ENCODE peak calls at places on chromosome 4, in seven cellular contexts. One of them, this sample, is unnamed.
A peak's percentile ranks its signal among the peaks of the same experiment; 100 is the strongest.

GRCh38 chr4:152265149-152265621 is 270.7 kb downstream of the FBXW7 start:
- DNase-seq in RWPE1: peak; percentile 79
- DNase-seq in osteoblast: no peak
- DNase-seq in astrocyte of the spinal cord: peak; percentile 91
- DNase-seq in mucosa of descending colon: no peak
- DNase-seq in GM23338: no peak
- DNase-seq in left lung: no peak
- DNase-seq in this sample: no peak

GRCh38 chr4:188139141-188139540 is at the start of gene TRIML1:
- DNase-seq in left lung: no peak
- DNase-seq in mucosa of descending colon: no peak
- DNase-seq in osteoblast: peak; percentile 69
- DNase-seq in GM23338: no peak
- DNase-seq in astrocyte of the spinal cord: no peak
- DNase-seq in RWPE1: no peak
- DNase-seq in this sample: no peak

GRCh38 chr4:186689476-186689875 is 34.2 kb downstream of the FAT1 start:
- DNase-seq in left lung: no peak
- DNase-seq in mucosa of descending colon: no peak
- DNase-seq in astrocyte of the spinal cord: no peak
- DNase-seq in osteoblast: no peak
- DNase-seq in RWPE1: no peak
- DNase-seq in GM23338: no peak
- DNase-seq in this sample: no peak

GRCh38 chr4:153322791-153323190 is 21.7 kb upstream of the MND1 start:
- DNase-seq in astrocyte of the spinal cord: no peak
- DNase-seq in osteoblast: peak; percentile 61
- DNase-seq in mucosa of descending colon: no peak
- DNase-seq in RWPE1: no peak
- DNase-seq in left lung: no peak
- DNase-seq in GM23338: no peak
- DNase-seq in this sample: no peak

GRCh38 chr4:142563682-142564291 is 282.3 kb downstream of the INPP4B start:
- DNase-seq in mucosa of descending colon: no peak
- DNase-seq in RWPE1: peak; percentile 10
- DNase-seq in osteoblast: no peak
- DNase-seq in GM23338: no peak
- DNase-seq in astrocyte of the spinal cord: peak; percentile 44
- DNase-seq in left lung: no peak
- DNase-seq in this sample: no peak

GRCh38 chr4:139606600-139607301 is 50.7 kb upstream of the SETD7 start:
- DNase-seq in astrocyte of the spinal cord: peak; percentile 60
- DNase-seq in RWPE1: no peak
- DNase-seq in osteoblast: peak; percentile 67
- DNase-seq in GM23338: no peak
- DNase-seq in mucosa of descending colon: no peak
- DNase-seq in left lung: no peak
- DNase-seq in this sample: peak; percentile 37

GRCh38 chr4:176498857-176499256 is 179.1 kb downstream of the SPCS3 start:
- DNase-seq in astrocyte of the spinal cord: peak; percentile 8
- DNase-seq in GM23338: no peak
- DNase-seq in RWPE1: no peak
- DNase-seq in mucosa of descending colon: no peak
- DNase-seq in osteoblast: no peak
- DNase-seq in left lung: no peak
- DNase-seq in this sample: no peak

GRCh38 chr4:121913667-121914066 is 38.2 kb downstream of the TRPC3 start:
- DNase-seq in osteoblast: no peak
- DNase-seq in mucosa of descending colon: no peak
- DNase-seq in RWPE1: no peak
- DNase-seq in GM23338: no peak
- DNase-seq in left lung: no peak
- DNase-seq in astrocyte of the spinal cord: no peak
- DNase-seq in this sample: no peak

GRCh38 chr4:37628977-37629609 is 57.1 kb downstream of the RELL1 start:
- DNase-seq in left lung: no peak
- DNase-seq in osteoblast: peak; percentile 80
- DNase-seq in RWPE1: peak; percentile 64
- DNase-seq in mucosa of descending colon: peak; percentile 21
- DNase-seq in GM23338: no peak
- DNase-seq in astrocyte of the spinal cord: peak; percentile 68
- DNase-seq in this sample: peak; percentile 24

GRCh38 chr4:182351485-182351884 is 108.3 kb downstream of the TENM3 start:
- DNase-seq in RWPE1: no peak
- DNase-seq in left lung: no peak
- DNase-seq in astrocyte of the spinal cord: no peak
- DNase-seq in GM23338: no peak
- DNase-seq in osteoblast: no peak
- DNase-seq in mucosa of descending colon: no peak
- DNase-seq in this sample: no peak

GRCh38 chr4:81049861-81050423 is 19.4 kb downstream of the BMP3 start:
- DNase-seq in mucosa of descending colon: no peak
- DNase-seq in astrocyte of the spinal cord: no peak
- DNase-seq in left lung: no peak
- DNase-seq in osteoblast: no peak
- DNase-seq in GM23338: no peak
- DNase-seq in RWPE1: no peak
- DNase-seq in this sample: no peak

GRCh38 chr4:123478859-123479345 is 82.3 kb downstream of the SPRY1 start:
- DNase-seq in mucosa of descending colon: peak; percentile 23
- DNase-seq in osteoblast: no peak
- DNase-seq in left lung: no peak
- DNase-seq in astrocyte of the spinal cord: peak; percentile 53
- DNase-seq in RWPE1: no peak
- DNase-seq in GM23338: no peak
- DNase-seq in this sample: no peak

GRCh38 chr4:67712650-67713530 is 11.9 kb upstream of the UBA6 start:
- DNase-seq in GM23338: no peak
- DNase-seq in osteoblast: peak; percentile 15
- DNase-seq in astrocyte of the spinal cord: no peak
- DNase-seq in left lung: no peak
- DNase-seq in mucosa of descending colon: no peak
- DNase-seq in RWPE1: no peak
- DNase-seq in this sample: no peak

GRCh38 chr4:52288212-52288611 is 237.1 kb downstream of the SPATA18 start:
- DNase-seq in osteoblast: no peak
- DNase-seq in astrocyte of the spinal cord: no peak
- DNase-seq in mucosa of descending colon: no peak
- DNase-seq in GM23338: no peak
- DNase-seq in left lung: no peak
- DNase-seq in RWPE1: no peak
- DNase-seq in this sample: no peak

GRCh38 chr4:103046416-103047290 is 27.1 kb upstream of the SLC9B1 start:
- DNase-seq in mucosa of descending colon: peak; percentile 28
- DNase-seq in GM23338: peak; percentile 84
- DNase-seq in RWPE1: peak; percentile 32
- DNase-seq in osteoblast: no peak
- DNase-seq in left lung: no peak
- DNase-seq in astrocyte of the spinal cord: peak; percentile 44
- DNase-seq in this sample: peak; percentile 13

GRCh38 chr4:19496752-19497151 is 755.0 kb upstream of the SLIT2 start:
- DNase-seq in GM23338: no peak
- DNase-seq in osteoblast: no peak
- DNase-seq in mucosa of descending colon: no peak
- DNase-seq in left lung: no peak
- DNase-seq in astrocyte of the spinal cord: no peak
- DNase-seq in RWPE1: no peak
- DNase-seq in this sample: no peak

GRCh38 chr4:108204518-108204917 is 35.8 kb upstream of the LEF1 start:
- DNase-seq in osteoblast: peak; percentile 50
- DNase-seq in RWPE1: no peak
- DNase-seq in astrocyte of the spinal cord: peak; percentile 16
- DNase-seq in left lung: no peak
- DNase-seq in mucosa of descending colon: no peak
- DNase-seq in GM23338: no peak
- DNase-seq in this sample: no peak

GRCh38 chr4:152590179-152591031 is 54.5 kb upstream of the FBXW7 start:
- DNase-seq in RWPE1: peak; percentile 85
- DNase-seq in left lung: no peak
- DNase-seq in osteoblast: peak; percentile 91
- DNase-seq in mucosa of descending colon: no peak
- DNase-seq in GM23338: no peak
- DNase-seq in astrocyte of the spinal cord: peak; percentile 90
- DNase-seq in this sample: no peak

GRCh38 chr4:2811830-2812599 is 19.1 kb downstream of the SH3BP2 start:
- DNase-seq in astrocyte of the spinal cord: peak; percentile 68
- DNase-seq in osteoblast: peak; percentile 98
- DNase-seq in RWPE1: no peak
- DNase-seq in left lung: peak; percentile 96
- DNase-seq in mucosa of descending colon: peak; percentile 66
- DNase-seq in GM23338: peak; percentile 60
- DNase-seq in this sample: peak; percentile 97

GRCh38 chr4:186699298-186699697 is 24.4 kb downstream of the FAT1 start:
- DNase-seq in left lung: no peak
- DNase-seq in GM23338: no peak
- DNase-seq in mucosa of descending colon: no peak
- DNase-seq in RWPE1: peak; percentile 38
- DNase-seq in osteoblast: no peak
- DNase-seq in astrocyte of the spinal cord: no peak
- DNase-seq in this sample: no peak

GRCh38 chr4:101527186-101527585 is 179.9 kb upstream of the PPP3CA start:
- DNase-seq in mucosa of descending colon: peak; percentile 7
- DNase-seq in astrocyte of the spinal cord: no peak
- DNase-seq in RWPE1: no peak
- DNase-seq in osteoblast: no peak
- DNase-seq in GM23338: no peak
- DNase-seq in left lung: no peak
- DNase-seq in this sample: no peak

GRCh38 chr4:2472187-2472586 is 3.3 kb downstream of the RNF4 start:
- DNase-seq in osteoblast: peak; percentile 62
- DNase-seq in mucosa of descending colon: no peak
- DNase-seq in left lung: no peak
- DNase-seq in astrocyte of the spinal cord: no peak
- DNase-seq in RWPE1: no peak
- DNase-seq in GM23338: no peak
- DNase-seq in this sample: no peak

GRCh38 chr4:112942077-112942476 is 107.4 kb upstream of the ANK2 start:
- DNase-seq in GM23338: peak; percentile 45
- DNase-seq in osteoblast: no peak
- DNase-seq in mucosa of descending colon: no peak
- DNase-seq in astrocyte of the spinal cord: no peak
- DNase-seq in RWPE1: no peak
- DNase-seq in left lung: no peak
- DNase-seq in this sample: no peak
- TF ChIP-seq CTCF in GM23338: peak; percentile 67
- TF ChIP-seq CTCF in osteoblast: peak; percentile 13
- TF ChIP-seq CTCF in mucosa of descending colon: no peak
- TF ChIP-seq CTCF in astrocyte of the spinal cord: no peak
- TF ChIP-seq CTCF in RWPE1: no peak
- TF ChIP-seq CTCF in left lung: no peak
- TF ChIP-seq CTCF in this sample: no peak

DNA sequence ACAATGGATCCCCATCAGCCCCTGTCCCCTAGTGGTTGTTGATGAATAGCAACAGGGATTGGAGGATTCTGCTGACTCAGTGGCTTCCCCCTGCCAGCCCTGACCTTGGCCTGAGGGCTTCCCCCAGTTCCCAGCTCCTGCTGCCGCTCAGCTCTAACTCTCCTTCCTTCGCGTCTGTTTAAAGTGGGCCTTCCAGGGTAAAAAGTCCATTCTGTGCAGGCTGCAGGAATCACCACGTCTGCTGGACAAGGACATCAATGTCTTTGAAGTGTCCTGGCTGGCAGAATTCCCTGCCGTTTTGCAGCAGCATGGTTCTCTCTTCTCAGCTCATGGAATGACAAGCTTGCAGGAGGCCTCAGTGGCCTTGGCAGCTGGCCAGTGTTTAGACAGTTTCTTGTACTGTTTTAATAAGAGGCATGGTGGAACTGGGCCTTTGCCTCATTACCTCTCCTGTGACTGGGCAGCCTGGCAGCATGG is 152.5 kb upstream of the STX18 start:
- DNase-seq in osteoblast: no peak
- DNase-seq in mucosa of descending colon: no peak
- DNase-seq in left lung: no peak
- DNase-seq in GM23338: peak; percentile 69
- DNase-seq in astrocyte of the spinal cord: no peak
- DNase-seq in RWPE1: no peak
- DNase-seq in this sample: no peak
- TF ChIP-seq CTCF in osteoblast: peak; percentile 40
- TF ChIP-seq CTCF in mucosa of descending colon: no peak
- TF ChIP-seq CTCF in left lung: no peak
- TF ChIP-seq CTCF in GM23338: peak; percentile 51
- TF ChIP-seq CTCF in astrocyte of the spinal cord: peak; percentile 34
- TF ChIP-seq CTCF in RWPE1: no peak
- TF ChIP-seq CTCF in this sample: no peak

DNA sequence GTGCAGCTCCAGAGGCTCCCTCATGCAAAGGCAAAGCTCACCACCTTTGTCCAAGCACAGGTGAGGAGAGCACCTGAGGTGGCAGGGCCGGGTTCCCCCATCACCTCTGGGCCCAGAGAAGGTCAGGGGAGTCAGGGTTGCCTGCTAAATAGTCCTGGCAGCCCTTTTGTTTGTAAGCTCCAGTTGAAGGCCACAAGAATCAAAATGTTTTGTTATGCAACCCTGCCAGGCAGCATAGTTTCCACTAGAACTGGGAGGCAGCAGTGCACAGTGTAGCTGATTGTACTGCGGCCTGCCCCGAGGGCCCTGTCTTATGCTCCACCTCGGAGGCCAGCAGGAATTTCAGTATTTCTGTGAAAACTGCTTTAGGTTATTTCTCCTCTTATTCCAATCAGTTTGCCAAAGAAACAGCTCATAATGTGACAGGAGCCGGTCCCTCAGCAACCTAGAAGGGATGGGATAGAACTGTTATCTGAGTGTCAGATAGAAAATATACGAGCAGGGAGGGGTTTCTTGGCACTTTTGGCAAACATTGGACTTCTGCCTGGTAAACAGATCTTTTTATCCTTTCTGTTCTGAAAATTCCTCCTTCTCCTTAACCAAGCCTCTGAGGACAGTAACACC is 93.7 kb downstream of the LNX1 start:
- DNase-seq in astrocyte of the spinal cord: peak; percentile 44
- DNase-seq in mucosa of descending colon: no peak
- DNase-seq in osteoblast: no peak
- DNase-seq in GM23338: peak; percentile 35
- DNase-seq in RWPE1: no peak
- DNase-seq in left lung: no peak
- DNase-seq in this sample: no peak
- TF ChIP-seq CTCF in astrocyte of the spinal cord: no peak
- TF ChIP-seq CTCF in mucosa of descending colon: no peak
- TF ChIP-seq CTCF in osteoblast: no peak
- TF ChIP-seq CTCF in GM23338: no peak
- TF ChIP-seq CTCF in RWPE1: no peak
- TF ChIP-seq CTCF in left lung: no peak
- TF ChIP-seq CTCF in this sample: no peak

GRCh38 chr4:16450031-16450430 is 223.8 kb upstream of the TAPT1 start:
- DNase-seq in left lung: no peak
- DNase-seq in GM23338: peak; percentile 48
- DNase-seq in astrocyte of the spinal cord: no peak
- DNase-seq in osteoblast: no peak
- DNase-seq in RWPE1: no peak
- DNase-seq in mucosa of descending colon: no peak
- DNase-seq in this sample: no peak

GRCh38 chr4:16448240-16448639 is 222.0 kb upstream of the TAPT1 start:
- DNase-seq in mucosa of descending colon: no peak
- DNase-seq in GM23338: no peak
- DNase-seq in left lung: no peak
- DNase-seq in astrocyte of the spinal cord: no peak
- DNase-seq in osteoblast: no peak
- DNase-seq in RWPE1: no peak
- DNase-seq in this sample: no peak

GRCh38 chr4:16449381-16449780 is 223.1 kb upstream of the TAPT1 start:
- DNase-seq in astrocyte of the spinal cord: no peak
- DNase-seq in mucosa of descending colon: no peak
- DNase-seq in osteoblast: no peak
- DNase-seq in left lung: no peak
- DNase-seq in GM23338: no peak
- DNase-seq in RWPE1: no peak
- DNase-seq in this sample: no peak

GRCh38 chr4:16450724-16451123 is 224.5 kb upstream of the TAPT1 start:
- DNase-seq in mucosa of descending colon: no peak
- DNase-seq in astrocyte of the spinal cord: no peak
- DNase-seq in osteoblast: no peak
- DNase-seq in RWPE1: no peak
- DNase-seq in left lung: no peak
- DNase-seq in GM23338: peak; percentile 22
- DNase-seq in this sample: no peak
- TF ChIP-seq CTCF in mucosa of descending colon: no peak
- TF ChIP-seq CTCF in astrocyte of the spinal cord: peak; percentile 31
- TF ChIP-seq CTCF in osteoblast: peak; percentile 37
- TF ChIP-seq CTCF in RWPE1: no peak
- TF ChIP-seq CTCF in left lung: no peak
- TF ChIP-seq CTCF in GM23338: peak; percentile 51
- TF ChIP-seq CTCF in this sample: no peak